ENCODE peak calls at places on chromosomes 13 and 19, in five cellular contexts. One of them, this sample, is unnamed.

GRCh38 chr13:55816976-55817601 is 1323.6 kb upstream of the PRR20A start:
- DNase-seq in HCT116: no peak
- DNase-seq in PC-3: no peak
- DNase-seq in GM23338: no peak
- DNase-seq in MM.1S: no peak
- DNase-seq in this sample: no peak

GRCh38 chr19:2695288-2695866 is 7.1 kb downstream of the GNG7 start:
- DNase-seq in HCT116: no peak
- DNase-seq in PC-3: no peak
- DNase-seq in GM23338: no peak
- DNase-seq in MM.1S: no peak
- DNase-seq in this sample: no peak

GRCh38 chr19:1227655-1228054 is 10.2 kb downstream of the CBARP start:
- DNase-seq in HCT116: peak
- DNase-seq in PC-3: no peak
- DNase-seq in GM23338: no peak
- DNase-seq in MM.1S: no peak
- DNase-seq in this sample: no peak

GRCh38 chr19:16417660-16418596 is 53.8 kb downstream of the EPS15L1 start:
- DNase-seq in HCT116: peak
- DNase-seq in PC-3: peak
- DNase-seq in GM23338: peak
- DNase-seq in MM.1S: peak
- DNase-seq in this sample: peak

GRCh38 chr13:25943666-25944065 is 108.2 kb downstream of the SHISA2 start:
- DNase-seq in HCT116: no peak
- DNase-seq in PC-3: no peak
- DNase-seq in GM23338: no peak
- DNase-seq in MM.1S: no peak
- DNase-seq in this sample: no peak

GRCh38 chr19:50510121-50510670 is 795 bp downstream of the JOSD2 start:
- DNase-seq in HCT116: no peak
- DNase-seq in PC-3: no peak
- DNase-seq in GM23338: no peak
- DNase-seq in MM.1S: no peak
- DNase-seq in this sample: peak

GRCh38 chr19:926595-927043 is 784 bp downstream of the ARID3A start:
- DNase-seq in HCT116: no peak
- DNase-seq in PC-3: peak
- DNase-seq in GM23338: peak
- DNase-seq in MM.1S: peak
- DNase-seq in this sample: peak

GRCh38 chr13:48570225-48570828 is 37.4 kb upstream of the RCBTB2 start:
- DNase-seq in HCT116: no peak
- DNase-seq in PC-3: no peak
- DNase-seq in GM23338: no peak
- DNase-seq in MM.1S: no peak
- DNase-seq in this sample: no peak

GRCh38 chr19:7932276-7932929 is 6.5 kb upstream of the CTXN1 start:
- DNase-seq in HCT116: no peak
- DNase-seq in PC-3: no peak
- DNase-seq in GM23338: no peak
- DNase-seq in MM.1S: no peak
- DNase-seq in this sample: no peak

GRCh38 chr13:82136880-82137279 is 1745.4 kb downstream of the SLITRK1 start:
- DNase-seq in HCT116: no peak
- DNase-seq in PC-3: peak
- DNase-seq in GM23338: no peak
- DNase-seq in MM.1S: no peak
- DNase-seq in this sample: no peak

GRCh38 chr19:7787141-7787540 is 24.1 kb downstream of the CLEC4M start:
- DNase-seq in HCT116: no peak
- DNase-seq in PC-3: no peak
- DNase-seq in GM23338: peak
- DNase-seq in MM.1S: no peak
- DNase-seq in this sample: no peak

GRCh38 chr19:51799311-51799997 is 4.5 kb downstream of the FPR3 start:
- DNase-seq in HCT116: no peak
- DNase-seq in PC-3: peak
- DNase-seq in GM23338: no peak
- DNase-seq in MM.1S: no peak
- DNase-seq in this sample: no peak

GRCh38 chr13:110187501-110188161 is 119.3 kb downstream of the COL4A1 start:
- DNase-seq in HCT116: no peak
- DNase-seq in PC-3: peak
- DNase-seq in GM23338: no peak
- DNase-seq in MM.1S: no peak
- DNase-seq in this sample: no peak

GRCh38 chr19:19006213-19006612 is 27.1 kb downstream of the SUGP2 start:
- DNase-seq in HCT116: no peak
- DNase-seq in PC-3: no peak
- DNase-seq in GM23338: no peak
- DNase-seq in MM.1S: no peak
- DNase-seq in this sample: no peak

GRCh38 chr13:111210082-111210481 is 95.0 kb downstream of the ARHGEF7 start:
- DNase-seq in HCT116: no peak
- DNase-seq in PC-3: no peak
- DNase-seq in GM23338: no peak
- DNase-seq in MM.1S: no peak
- DNase-seq in this sample: peak

GRCh38 chr13:111211789-111212516 is 96.8 kb downstream of the ARHGEF7 start:
- DNase-seq in HCT116: no peak
- DNase-seq in PC-3: no peak
- DNase-seq in GM23338: peak
- DNase-seq in MM.1S: no peak
- DNase-seq in this sample: peak

GRCh38 chr13:111210488-111210887 is 95.4 kb downstream of the ARHGEF7 start:
- DNase-seq in HCT116: no peak
- DNase-seq in PC-3: peak
- DNase-seq in GM23338: no peak
- DNase-seq in MM.1S: no peak
- DNase-seq in this sample: peak

GRCh38 chr13:111210945-111211469 is 95.9 kb downstream of the ARHGEF7 start:
- DNase-seq in HCT116: no peak
- DNase-seq in PC-3: no peak
- DNase-seq in GM23338: no peak
- DNase-seq in MM.1S: no peak
- DNase-seq in this sample: no peak

GRCh38 chr13:111209613-111210012 is 94.5 kb downstream of the ARHGEF7 start:
- DNase-seq in HCT116: no peak
- DNase-seq in PC-3: no peak
- DNase-seq in GM23338: no peak
- DNase-seq in MM.1S: no peak
- DNase-seq in this sample: no peak
- TF ChIP-seq EZH2phosphoT487 in HCT116: no peak
- TF ChIP-seq EZH2phosphoT487 in PC-3: no peak
- TF ChIP-seq EZH2phosphoT487 in GM23338: no peak
- TF ChIP-seq EZH2phosphoT487 in MM.1S: no peak
- TF ChIP-seq EZH2phosphoT487 in this sample: no peak

DNA sequence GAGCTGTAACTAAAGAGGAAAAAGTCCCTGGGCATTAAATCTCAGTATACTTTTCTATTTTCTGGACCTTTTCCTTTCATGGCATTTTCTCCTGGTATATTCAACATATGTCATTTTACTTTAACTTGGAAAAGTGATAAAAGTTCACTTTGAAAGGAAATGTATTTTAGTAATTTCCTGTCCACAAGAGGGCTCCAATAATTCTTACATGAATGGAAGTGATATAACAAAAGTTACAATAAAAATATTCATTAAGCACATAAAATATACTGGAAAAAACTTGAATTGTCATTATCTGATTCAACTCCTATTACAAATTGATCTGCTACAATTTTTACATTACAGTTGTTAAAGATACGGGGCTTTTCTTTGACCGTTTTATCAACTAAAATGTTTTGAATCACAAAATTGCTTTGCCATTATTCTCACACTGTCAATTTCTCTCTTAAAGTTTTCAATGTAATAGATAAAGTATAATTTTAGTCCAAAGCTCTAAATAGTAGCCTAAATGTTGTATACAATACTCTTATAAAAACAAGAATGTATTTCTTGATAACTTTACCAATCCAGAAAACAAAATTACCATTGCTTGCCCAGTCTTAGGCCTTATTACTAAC is 4.9 kb downstream of the UBL3 start:
- DNase-seq in HCT116: no peak
- DNase-seq in PC-3: peak
- DNase-seq in GM23338: no peak
- DNase-seq in MM.1S: no peak
- DNase-seq in this sample: no peak
- TF ChIP-seq CTCF in HCT116: no peak
- TF ChIP-seq CTCF in PC-3: peak
- TF ChIP-seq CTCF in GM23338: peak
- TF ChIP-seq CTCF in MM.1S: no peak
- TF ChIP-seq CTCF in this sample: peak

GRCh38 chr19:45276284-45276687 is 25.2 kb downstream of the MARK4 start:
- DNase-seq in HCT116: no peak
- DNase-seq in PC-3: no peak
- DNase-seq in GM23338: no peak
- DNase-seq in MM.1S: no peak
- DNase-seq in this sample: no peak
- H3K27ac ChIP-seq in HCT116: no peak
- H3K27ac ChIP-seq in PC-3: no peak
- H3K27ac ChIP-seq in GM23338: no peak
- H3K27ac ChIP-seq in MM.1S: no peak
- H3K27ac ChIP-seq in this sample: no peak

DNA sequence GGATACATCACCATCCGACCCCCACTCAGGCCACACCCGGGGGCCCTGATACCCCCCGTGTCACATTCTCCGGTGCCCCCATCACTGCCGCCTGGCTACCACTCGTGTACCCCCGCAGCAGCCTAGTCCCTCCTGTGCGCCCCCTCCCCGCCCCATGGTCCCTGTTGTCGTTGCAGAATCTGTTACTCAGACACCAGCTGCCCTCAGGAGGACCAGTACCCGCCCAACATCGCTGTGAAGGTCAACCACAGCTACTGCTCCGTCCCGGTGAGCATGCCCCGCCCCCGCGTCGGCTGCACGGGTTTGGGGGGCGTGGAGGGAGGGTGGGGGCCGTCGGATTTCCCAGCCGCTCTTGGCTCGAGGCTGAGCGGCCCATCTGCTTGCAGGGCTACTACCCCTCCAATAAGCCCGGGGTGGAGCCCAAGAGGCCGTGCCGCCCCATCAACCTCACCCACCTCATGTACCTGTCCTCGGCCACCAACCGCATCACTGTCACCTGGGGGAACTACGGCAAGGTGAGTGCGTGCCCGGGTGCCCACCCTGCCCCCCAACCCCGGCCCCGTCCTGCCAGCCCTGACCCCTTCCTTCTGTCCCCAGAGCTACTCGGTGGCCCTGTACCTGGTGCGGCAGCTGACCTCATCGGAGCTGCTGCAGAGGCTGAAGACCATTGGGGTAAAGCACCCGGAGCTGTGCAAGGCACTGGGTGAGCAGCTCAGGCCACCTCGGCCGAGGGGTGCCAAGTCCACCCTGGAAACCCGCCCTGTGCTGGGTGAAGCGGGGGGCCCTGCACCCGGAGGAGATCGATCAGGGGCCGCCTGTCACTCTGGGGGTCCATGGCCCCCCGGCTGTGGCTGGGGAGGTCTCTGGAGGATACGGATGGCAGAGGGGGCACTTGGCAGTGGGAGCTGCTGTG is 21.1 kb downstream of the PIAS4 start:
- DNase-seq in HCT116: no peak
- DNase-seq in PC-3: no peak
- DNase-seq in GM23338: no peak
- DNase-seq in MM.1S: no peak
- DNase-seq in this sample: no peak
- TF ChIP-seq EZH2phosphoT487 in HCT116: no peak
- TF ChIP-seq EZH2phosphoT487 in PC-3: no peak
- TF ChIP-seq EZH2phosphoT487 in GM23338: no peak
- TF ChIP-seq EZH2phosphoT487 in MM.1S: no peak
- TF ChIP-seq EZH2phosphoT487 in this sample: no peak

GRCh38 chr13:45718992-45719391 is 16.9 kb downstream of the CBY2 start:
- DNase-seq in HCT116: no peak
- DNase-seq in PC-3: peak
- DNase-seq in GM23338: peak
- DNase-seq in MM.1S: no peak
- DNase-seq in this sample: peak

GRCh38 chr13:45721203-45721731 is 19.1 kb downstream of the CBY2 start:
- DNase-seq in HCT116: no peak
- DNase-seq in PC-3: no peak
- DNase-seq in GM23338: no peak
- DNase-seq in MM.1S: no peak
- DNase-seq in this sample: no peak

GRCh38 chr13:45715351-45715750 is 13.2 kb downstream of the CBY2 start:
- DNase-seq in HCT116: no peak
- DNase-seq in PC-3: no peak
- DNase-seq in GM23338: no peak
- DNase-seq in MM.1S: no peak
- DNase-seq in this sample: no peak

GRCh38 chr13:45717324-45717723 is 15.2 kb downstream of the CBY2 start:
- DNase-seq in HCT116: no peak
- DNase-seq in PC-3: no peak
- DNase-seq in GM23338: no peak
- DNase-seq in MM.1S: no peak
- DNase-seq in this sample: no peak

GRCh38 chr13:45718063-45718462 is 15.9 kb downstream of the CBY2 start:
- DNase-seq in HCT116: peak
- DNase-seq in PC-3: peak
- DNase-seq in GM23338: peak
- DNase-seq in MM.1S: peak
- DNase-seq in this sample: peak
- TF ChIP-seq CTCF in HCT116: peak
- TF ChIP-seq CTCF in PC-3: peak
- TF ChIP-seq CTCF in GM23338: peak
- TF ChIP-seq CTCF in MM.1S: peak
- TF ChIP-seq CTCF in this sample: peak

GRCh38 chr13:112454648-112455334 is 78.6 kb downstream of the SPACA7 start:
- DNase-seq in HCT116: no peak
- DNase-seq in PC-3: no peak
- DNase-seq in GM23338: no peak
- DNase-seq in MM.1S: no peak
- DNase-seq in this sample: no peak

GRCh38 chr13:112457485-112457884 is 81.3 kb downstream of the SPACA7 start:
- DNase-seq in HCT116: no peak
- DNase-seq in PC-3: no peak
- DNase-seq in GM23338: no peak
- DNase-seq in MM.1S: peak
- DNase-seq in this sample: no peak

GRCh38 chr13:112456138-112457056 is 80.2 kb downstream of the SPACA7 start:
- DNase-seq in HCT116: no peak
- DNase-seq in PC-3: no peak
- DNase-seq in GM23338: no peak
- DNase-seq in MM.1S: no peak
- DNase-seq in this sample: no peak

GRCh38 chr13:112455476-112456059 is 79.4 kb downstream of the SPACA7 start:
- DNase-seq in HCT116: no peak
- DNase-seq in PC-3: no peak
- DNase-seq in GM23338: no peak
- DNase-seq in MM.1S: no peak
- DNase-seq in this sample: no peak

GRCh38 chr13:112457081-112457480 is 80.9 kb downstream of the SPACA7 start:
- DNase-seq in HCT116: no peak
- DNase-seq in PC-3: no peak
- DNase-seq in GM23338: no peak
- DNase-seq in MM.1S: peak
- DNase-seq in this sample: no peak
- H3K27ac ChIP-seq in HCT116: no peak
- H3K27ac ChIP-seq in PC-3: no peak
- H3K27ac ChIP-seq in GM23338: no peak
- H3K27ac ChIP-seq in MM.1S: peak
- H3K27ac ChIP-seq in this sample: no peak